ENCODE peak calls at places on chromosomes 4 and X, in five cellular contexts. J, M, P, X and H are unnamed samples.

GRCh38 chr4:113311047-113311446 is 261.6 kb downstream of the ANK2 start:
- DNase-seq in J (no peak), M (no peak), P (no peak), X (no peak), H (no peak)

GRCh38 chr4:8435656-8436121 is 4.8 kb downstream of the ACOX3 start:
- DNase-seq in J (peak), M (no peak), P (no peak), X (no peak), H (no peak)

GRCh38 chr4:165631208-165631894 is 241.7 kb upstream of the TLL1 start:
- DNase-seq in J (no peak), M (no peak), P (no peak), X (no peak), H (no peak)

GRCh38 chrX:154409222-154409871 is at the start of gene DNASE1L1:
- DNase-seq in J (no peak), M (peak), P (no peak), X (no peak), H (peak)

GRCh38 chr4:123767801-123768200 is 371.2 kb downstream of the SPRY1 start:
- DNase-seq in J (no peak), M (no peak), P (no peak), X (no peak), H (no peak)

GRCh38 chr4:140764785-140765392 is 8.7 kb upstream of the TBC1D9 start:
- DNase-seq in J (no peak), M (no peak), P (no peak), X (no peak), H (no peak)

GRCh38 chr4:14167876-14168510 is 540.5 kb upstream of the BOD1L1 start:
- DNase-seq in J (no peak), M (no peak), P (no peak), X (no peak), H (no peak)

GRCh38 chr4:123603165-123603564 is 206.6 kb downstream of the SPRY1 start:
- DNase-seq in J (no peak), M (peak), P (no peak), X (no peak), H (no peak)

GRCh38 chrX:2781698-2782097 is 29.9 kb downstream of the XG start:
- DNase-seq in J (no peak), M (no peak), P (no peak), X (no peak), H (no peak)

GRCh38 chr4:54677853-54678650 is 20.3 kb downstream of the KIT start:
- DNase-seq in J (no peak), M (no peak), P (no peak), X (no peak), H (no peak)

GRCh38 chrX:108439961-108440696 is 491 bp downstream of the COL4A5 start:
- DNase-seq in J (no peak), M (no peak), P (no peak), X (no peak), H (no peak)

GRCh38 chr4:48223633-48224295 is 45.9 kb downstream of the TEC start:
- DNase-seq in J (no peak), M (peak), P (no peak), X (no peak), H (no peak)

GRCh38 chr4:140069068-140069467 is 84.9 kb downstream of the MAML3 start:
- DNase-seq in J (no peak), M (no peak), P (no peak), X (no peak), H (no peak)

GRCh38 chrX:103531002-103531401 is 11.7 kb upstream of the RAB40A start:
- DNase-seq in J (no peak), M (no peak), P (no peak), X (no peak), H (no peak)

GRCh38 chr4:76091052-76091451 is 16.5 kb downstream of the ART3 start:
- DNase-seq in J (no peak), M (no peak), P (no peak), X (no peak), H (no peak)

GRCh38 chrX:2898861-2899512 is 30.2 kb downstream of the ARSD start:
- DNase-seq in J (no peak), M (no peak), P (no peak), X (no peak), H (no peak)